ENCODE peak calls at places on chromosomes 4 and X, in five cellular contexts. H is bronchial epithelial cell, A is AG04450, T is body of pancreas, W is mammary epithelial cell. V is an unnamed sample.

GRCh38 chr4:47427936-47428335 is 35.6 kb downstream of the COMMD8 start:
- DNase-seq in A (no peak), H (no peak), T (no peak), W (no peak), V (no peak)

GRCh38 chrX:20639115-20639514 is 372.4 kb upstream of the RPS6KA3 start:
- DNase-seq in A (no peak), H (no peak), W (no peak), T (no peak), V (no peak)

GRCh38 chr4:176575141-176575731 is 217.5 kb downstream of the VEGFC start:
- DNase-seq in W (no peak), A (no peak), H (no peak), T (no peak), V (no peak)

GRCh38 chr4:75244325-75244724 is 269.9 kb downstream of the RCHY1 start:
- DNase-seq in H (no peak), W (no peak), T (no peak), A (no peak), V (no peak)

GRCh38 chr4:164438321-164438720 is 315.6 kb upstream of the SMIM31 start:
- DNase-seq in A (no peak), H (peak), W (peak), T (no peak), V (no peak)

GRCh38 chr4:57442834-57443291 is 332.7 kb upstream of the IGFBP7 start:
- DNase-seq in W (peak), H (peak), T (peak), A (no peak), V (no peak)

GRCh38 chr4:37245391-37245954 is 930 bp downstream of the NWD2 start:
- DNase-seq in A (no peak), T (no peak), W (no peak), H (no peak), V (no peak)

GRCh38 chr4:187993827-187994226 is 1.7 kb upstream of the ZFP42 start:
- DNase-seq in A (no peak), W (no peak), T (no peak), H (no peak), V (no peak)

GRCh38 chrX:46456125-46456922 is 88.9 kb downstream of the ZNF674 start:
- DNase-seq in A (no peak), H (no peak), T (no peak), W (no peak), V (no peak)

GRCh38 chr4:27518876-27519275 is 658.2 kb downstream of the STIM2 start:
- DNase-seq in A (no peak), W (no peak), H (no peak), T (no peak), V (no peak)

GRCh38 chr4:61223385-61223784 is 23.3 kb downstream of the ADGRL3 start:
- DNase-seq in A (no peak), W (peak), T (no peak), H (peak), V (no peak)

GRCh38 chr4:120893314-120893713 is 29.2 kb downstream of the PRDM5 start:
- DNase-seq in H (no peak), W (no peak), T (no peak), A (no peak), V (no peak)
- H3K4me3 ChIP-seq in H (no peak), W (no peak), T (no peak), A (no peak), V (no peak)

GRCh38 chrX:154836163-154836562 is 1.7 kb upstream of the SMIM9 start:
- DNase-seq in W (no peak), A (no peak), H (no peak), T (no peak), V (no peak)

GRCh38 chrX:154840856-154841255 is 6.4 kb upstream of the SMIM9 start:
- DNase-seq in A (peak), H (peak), W (peak), T (no peak), V (no peak)
- TF ChIP-seq CTCF in A (peak), H (peak), W (peak), T (no peak), V (peak)

GRCh38 chr4:126954537-126955291 is 678.0 kb upstream of the INTU start:
- DNase-seq in H (no peak), A (no peak), W (no peak), T (no peak), V (no peak)
- H3K4me3 ChIP-seq in H (no peak), A (no peak), W (no peak), T (no peak), V (no peak)

GRCh38 chr4:62410371-62411003 is 1210.4 kb downstream of the ADGRL3 start:
- DNase-seq in H (no peak), A (no peak), W (no peak), T (no peak), V (no peak)
- TF ChIP-seq CTCF in H (no peak), A (no peak), W (no peak), T (no peak), V (no peak)

GRCh38 chr4:112279025-112279881 is 6.5 kb downstream of the TIFA start:
- DNase-seq in A (no peak), W (no peak), H (no peak), T (no peak), V (no peak)
- H3K4me3 ChIP-seq in A (no peak), W (peak), H (no peak), T (no peak), V (no peak)

GRCh38 chrX:147550217-147550616 is 361.5 kb upstream of the FMR1 start:
- DNase-seq in T (peak), W (no peak), H (no peak), A (no peak), V (no peak)
- TF ChIP-seq CTCF in T (no peak), W (no peak), H (no peak), A (no peak), V (peak)

GRCh38 chrX:83997781-83998180 is 136.8 kb downstream of the CYLC1 start:
- DNase-seq in A (no peak), W (no peak), H (no peak), T (no peak), V (no peak)
- H3K4me3 ChIP-seq in A (no peak), W (no peak), H (no peak), T (no peak), V (no peak)

GRCh38 chr4:2354127-2354526 is 64.3 kb downstream of the ZFYVE28 start:
- DNase-seq in A (no peak), T (no peak), H (no peak), W (no peak), V (no peak)
- TF ChIP-seq CTCF in A (peak), T (no peak), H (peak), W (peak), V (peak)

DNA sequence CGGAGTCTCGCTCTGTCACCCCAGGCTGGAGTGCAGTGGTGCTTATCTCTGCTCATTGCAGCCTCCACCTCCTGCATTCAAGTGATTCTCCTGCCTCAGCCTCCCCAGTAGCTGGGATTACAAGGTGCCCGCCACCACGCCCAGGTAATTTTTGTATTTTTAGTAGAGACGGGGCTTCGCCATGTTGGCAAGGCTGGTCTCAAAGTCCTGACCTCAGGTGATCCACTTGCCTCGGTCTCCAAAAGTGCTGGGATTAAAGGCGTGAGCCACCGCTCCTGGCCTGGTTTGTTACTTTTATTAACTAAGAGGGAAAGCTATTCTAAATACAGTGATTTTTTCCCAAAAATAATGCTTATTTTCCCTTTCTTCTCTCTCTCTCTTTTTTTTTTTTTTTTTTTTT is 866 bp upstream of the CENPE start:
- DNase-seq in T (no peak), A (no peak), H (no peak), W (no peak), V (no peak)
- H3K4me3 ChIP-seq in T (no peak), A (peak), H (peak), W (no peak), V (peak)

DNA sequence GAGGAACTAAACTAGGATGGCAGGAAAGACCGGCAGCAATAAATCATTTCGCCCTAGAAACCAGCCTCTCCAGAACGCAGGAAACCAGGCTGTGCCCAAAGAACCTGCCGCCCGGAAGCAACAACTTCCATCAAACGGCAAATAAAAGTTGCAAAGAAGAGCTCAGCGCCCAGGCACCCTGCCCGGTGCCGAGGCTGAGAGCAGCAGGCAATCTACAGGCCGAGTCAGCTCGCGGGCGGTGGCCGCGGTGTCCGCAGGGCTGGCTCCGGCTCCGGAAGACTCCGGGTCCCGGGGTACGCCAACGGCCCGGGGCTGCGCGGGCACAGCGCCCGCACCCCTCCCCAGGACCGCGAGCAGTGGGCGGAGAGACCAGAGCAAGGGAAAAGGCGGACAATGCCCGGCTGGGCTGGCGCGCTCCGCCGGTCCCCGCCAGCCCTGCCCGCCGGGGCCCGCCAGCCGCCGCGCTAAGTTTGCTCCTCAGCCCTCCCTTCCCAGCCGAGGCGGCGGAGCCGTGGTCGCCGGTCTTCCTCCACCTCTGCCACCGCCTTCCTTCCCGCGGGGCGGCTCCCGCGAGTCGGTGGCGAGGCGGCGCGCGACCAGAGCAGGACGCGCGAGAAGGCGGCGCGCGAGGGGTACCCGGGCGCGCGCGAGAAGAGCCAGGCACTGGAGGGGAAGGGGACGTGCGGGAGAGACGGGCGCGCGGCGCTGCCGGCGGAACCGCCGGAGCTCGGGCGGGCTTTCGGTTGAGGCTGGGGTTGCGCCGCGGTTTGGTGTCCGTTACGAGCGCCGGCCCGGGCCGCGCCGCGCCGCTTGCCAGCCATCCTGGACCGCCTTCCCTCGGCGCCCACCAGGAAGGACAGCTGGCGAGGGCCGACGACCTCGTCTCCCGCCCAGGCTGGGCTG is 733 bp downstream of the FRYL start:
- DNase-seq in W (peak), H (peak), T (peak), A (no peak), V (no peak)
- TF ChIP-seq CTCF in W (no peak), H (no peak), T (no peak), A (no peak), V (no peak)